ENCODE peak calls at places on chromosomes 11 and 22, in eight cellular contexts. R is iris pigment epithelial cell; F is frontal cortex; C is body of pancreas; H is GM12891; Q is naive thymus-derived CD4-positive, alpha-beta T cell; K is C1 segment of cervical spinal cord; S is stimulated activated CD8-positive, alpha-beta memory T cell treated with anti-CD3 and anti-CD28 coated beads, Interleukin-7, amount 100 ng/mL, for 1 hour. V is an unnamed sample.

GRCh38 chr11:94767701-94768601 is at the start of gene AMOTL1:
- DNase-seq in K (peak), Q (no peak), H (peak), R (peak), S (no peak), C (peak), F (peak), V (peak)

GRCh38 chr11:65786786-65787636 is at the start of gene OVOL1:
- DNase-seq in K (no peak), Q (no peak), H (no peak), S (no peak), R (no peak), F (no peak), C (peak), V (peak)

GRCh38 chr22:39028281-39028680 is 7.4 kb downstream of the APOBEC3D start:
- DNase-seq in R (peak), F (no peak), K (no peak), C (no peak), H (no peak), Q (no peak), S (no peak), V (no peak)

GRCh38 chr22:24486501-24486921 is 8.6 kb upstream of the UPB1 start:
- DNase-seq in Q (no peak), F (no peak), R (peak), K (no peak), S (no peak), H (no peak), C (no peak), V (no peak)

GRCh38 chr11:14774738-14775137 is 117.3 kb downstream of the CYP2R1 start:
- DNase-seq in K (no peak), R (no peak), C (no peak), H (no peak), S (no peak), Q (no peak), F (no peak), V (no peak)

GRCh38 chr11:10351435-10351767 is 46.5 kb downstream of the ADM start:
- DNase-seq in Q (no peak), H (no peak), C (peak), S (no peak), R (no peak), F (no peak), K (no peak), V (no peak)

GRCh38 chr11:134978388-134979088 is 566.5 kb upstream of the B3GAT1 start:
- DNase-seq in Q (no peak), R (no peak), C (no peak), H (no peak), F (no peak), K (no peak), S (no peak), V (no peak)

GRCh38 chr22:47354668-47355387 is 592.4 kb downstream of the TBC1D22A start:
- DNase-seq in Q (no peak), R (no peak), F (no peak), H (no peak), K (no peak), C (no peak), S (no peak), V (no peak)

GRCh38 chr11:75714211-75714610 is 3.4 kb upstream of the MOGAT2 start:
- DNase-seq in Q (no peak), C (no peak), S (no peak), H (no peak), F (no peak), K (no peak), R (no peak), V (no peak)

GRCh38 chr22:22942511-22943329 is 55.1 kb downstream of the IGLL5 start:
- DNase-seq in R (peak), Q (peak), S (peak), F (no peak), K (no peak), H (no peak), C (peak), V (peak)

GRCh38 chr22:17777005-17777716 is 2.9 kb upstream of the BID start:
- DNase-seq in Q (peak), R (no peak), K (no peak), H (peak), C (no peak), S (peak), F (no peak), V (no peak)

GRCh38 chr11:12130180-12130980 is 20.0 kb downstream of the MICAL2 start:
- DNase-seq in K (no peak), H (no peak), R (no peak), Q (no peak), F (no peak), S (no peak), C (no peak), V (no peak)

GRCh38 chr11:91997178-91997577 is 227.4 kb upstream of the FAT3 start:
- DNase-seq in R (no peak), F (no peak), K (no peak), Q (no peak), S (no peak), H (no peak), C (no peak), V (no peak)

GRCh38 chr11:64969209-64969608 is 2.7 kb downstream of the MAJIN start:
- DNase-seq in C (no peak), R (peak), K (no peak), Q (no peak), F (no peak), S (no peak), H (no peak), V (no peak)

GRCh38 chr22:35754761-35755160 is 37.1 kb downstream of the APOL5 start:
- DNase-seq in K (no peak), S (no peak), Q (no peak), H (no peak), C (no peak), R (no peak), F (no peak), V (no peak)

GRCh38 chr11:118889796-118890195 is 6.1 kb downstream of the CXCR5 start:
- DNase-seq in S (no peak), K (no peak), Q (no peak), R (peak), C (peak), H (no peak), F (no peak), V (no peak)

V was measured in NCI-H1105 treated with DMSO at 0.1 percent for 48 hours.